ENCODE peak calls at places on chromosomes 13 and 19, in five cellular contexts. One of them, this sample, is unnamed.
A peak's percentile ranks its signal among the peaks of the same experiment; 100 is the strongest.

GRCh38 chr19:46162731-46163130 is 14.7 kb downstream of the IGFL2 start:
- DNase-seq in HCT116: no peak
- DNase-seq in vagina: no peak
- DNase-seq in sigmoid colon: no peak
- DNase-seq in stomach: no peak
- DNase-seq in this sample: peak; percentile 37

GRCh38 chr19:43765109-43765876 is 10.5 kb upstream of the SMG9 start:
- DNase-seq in HCT116: peak; percentile 93
- DNase-seq in vagina: no peak
- DNase-seq in sigmoid colon: peak; percentile 87
- DNase-seq in stomach: peak; percentile 57
- DNase-seq in this sample: no peak

GRCh38 chr13:29754486-29754806 is 96.0 kb downstream of the UBL3 start:
- DNase-seq in HCT116: peak; percentile 22
- DNase-seq in vagina: no peak
- DNase-seq in sigmoid colon: no peak
- DNase-seq in stomach: no peak
- DNase-seq in this sample: no peak

GRCh38 chr13:42891591-42891990 is 100.5 kb downstream of the EPSTI1 start:
- DNase-seq in HCT116: no peak
- DNase-seq in vagina: no peak
- DNase-seq in sigmoid colon: no peak
- DNase-seq in stomach: no peak
- DNase-seq in this sample: no peak

GRCh38 chr19:30444253-30444671 is 72.1 kb downstream of the ZNF536 start:
- DNase-seq in HCT116: no peak
- DNase-seq in vagina: no peak
- DNase-seq in sigmoid colon: no peak
- DNase-seq in stomach: no peak
- DNase-seq in this sample: no peak

GRCh38 chr13:49840266-49840665 is 47.8 kb upstream of the KPNA3 start:
- DNase-seq in HCT116: no peak
- DNase-seq in vagina: no peak
- DNase-seq in sigmoid colon: no peak
- DNase-seq in stomach: no peak
- DNase-seq in this sample: no peak

GRCh38 chr19:55657004-55657747 is 2.3 kb downstream of the U2AF2 start:
- DNase-seq in HCT116: no peak
- DNase-seq in vagina: no peak
- DNase-seq in sigmoid colon: no peak
- DNase-seq in stomach: peak; percentile 65
- DNase-seq in this sample: no peak

GRCh38 chr19:4295972-4296771 is 6.0 kb downstream of the TMIGD2 start:
- DNase-seq in HCT116: no peak
- DNase-seq in vagina: no peak
- DNase-seq in sigmoid colon: no peak
- DNase-seq in stomach: peak; percentile 38
- DNase-seq in this sample: no peak

GRCh38 chr13:79869326-79869725 is 388.4 kb downstream of the NDFIP2 start:
- DNase-seq in HCT116: no peak
- DNase-seq in vagina: no peak
- DNase-seq in sigmoid colon: no peak
- DNase-seq in stomach: no peak
- DNase-seq in this sample: no peak

GRCh38 chr19:55283548-55284393 is at the start of gene BRSK1:
- DNase-seq in HCT116: peak; percentile 26
- DNase-seq in vagina: no peak
- DNase-seq in sigmoid colon: peak; percentile 91
- DNase-seq in stomach: peak; percentile 35
- DNase-seq in this sample: no peak

GRCh38 chr13:29763426-29764180 is 86.8 kb downstream of the UBL3 start:
- DNase-seq in HCT116: no peak
- DNase-seq in vagina: no peak
- DNase-seq in sigmoid colon: no peak
- DNase-seq in stomach: no peak
- DNase-seq in this sample: no peak

GRCh38 chr19:4499855-4500254 is 18.4 kb downstream of the PLIN4 start:
- DNase-seq in HCT116: no peak
- DNase-seq in vagina: no peak
- DNase-seq in sigmoid colon: no peak
- DNase-seq in stomach: no peak
- DNase-seq in this sample: no peak

GRCh38 chr19:5719274-5719960 is 529 bp downstream of the LONP1 start:
- DNase-seq in HCT116: no peak
- DNase-seq in vagina: no peak
- DNase-seq in sigmoid colon: no peak
- DNase-seq in stomach: no peak
- DNase-seq in this sample: no peak

GRCh38 chr19:16623576-16623975 is 4.4 kb downstream of the MED26 start:
- DNase-seq in HCT116: no peak
- DNase-seq in vagina: no peak
- DNase-seq in sigmoid colon: no peak
- DNase-seq in stomach: no peak
- DNase-seq in this sample: no peak

GRCh38 chr19:29162694-29163093 is 50.3 kb downstream of the UQCRFS1 start:
- DNase-seq in HCT116: no peak
- DNase-seq in vagina: no peak
- DNase-seq in sigmoid colon: no peak
- DNase-seq in stomach: no peak
- DNase-seq in this sample: no peak

GRCh38 chr13:34933786-34934185 is 8.3 kb upstream of the NBEA start:
- DNase-seq in HCT116: no peak
- DNase-seq in vagina: no peak
- DNase-seq in sigmoid colon: no peak
- DNase-seq in stomach: no peak
- DNase-seq in this sample: no peak

GRCh38 chr13:67221630-67222226 is 8.4 kb downstream of the PCDH9 start:
- DNase-seq in HCT116: no peak
- DNase-seq in vagina: no peak
- DNase-seq in sigmoid colon: no peak
- DNase-seq in stomach: no peak
- DNase-seq in this sample: no peak

GRCh38 chr19:55097864-55098715 is 19.3 kb downstream of the PPP1R12C start:
- DNase-seq in HCT116: no peak
- DNase-seq in vagina: no peak
- DNase-seq in sigmoid colon: peak; percentile 61
- DNase-seq in stomach: no peak
- DNase-seq in this sample: no peak

GRCh38 chr19:34409189-34410164 is 5.3 kb downstream of the PDCD2L start:
- DNase-seq in HCT116: no peak
- DNase-seq in vagina: no peak
- DNase-seq in sigmoid colon: no peak
- DNase-seq in stomach: no peak
- DNase-seq in this sample: no peak

GRCh38 chr13:71395053-71395452 is 472.0 kb downstream of the DACH1 start:
- DNase-seq in HCT116: no peak
- DNase-seq in vagina: no peak
- DNase-seq in sigmoid colon: no peak
- DNase-seq in stomach: no peak
- DNase-seq in this sample: no peak

GRCh38 chr19:46860846-46861690 is at the start of gene ARHGAP35:
- DNase-seq in HCT116: no peak
- DNase-seq in vagina: no peak
- DNase-seq in sigmoid colon: no peak
- DNase-seq in stomach: no peak
- DNase-seq in this sample: no peak

GRCh38 chr19:3983542-3983914 is 1.7 kb downstream of the EEF2 start:
- DNase-seq in HCT116: no peak
- DNase-seq in vagina: no peak
- DNase-seq in sigmoid colon: no peak
- DNase-seq in stomach: no peak
- DNase-seq in this sample: no peak

GRCh38 chr13:30002577-30002976 is 152.2 kb upstream of the UBL3 start:
- DNase-seq in HCT116: no peak
- DNase-seq in vagina: no peak
- DNase-seq in sigmoid colon: no peak
- DNase-seq in stomach: no peak
- DNase-seq in this sample: no peak

GRCh38 chr13:111337206-111337605 is 16.8 kb downstream of the TEX29 start:
- DNase-seq in HCT116: no peak
- DNase-seq in vagina: peak; percentile 55
- DNase-seq in sigmoid colon: peak; percentile 12
- DNase-seq in stomach: no peak
- DNase-seq in this sample: no peak

GRCh38 chr19:28874742-28875141 is 338.2 kb downstream of the UQCRFS1 start:
- DNase-seq in HCT116: no peak
- DNase-seq in vagina: no peak
- DNase-seq in sigmoid colon: no peak
- DNase-seq in stomach: no peak
- DNase-seq in this sample: no peak

GRCh38 chr19:1438035-1438932 is at the start of gene RPS15:
- DNase-seq in HCT116: peak; percentile 90
- DNase-seq in vagina: no peak
- DNase-seq in sigmoid colon: peak; percentile 97
- DNase-seq in stomach: peak; percentile 96
- DNase-seq in this sample: peak; percentile 98
- TF ChIP-seq CTCF in HCT116: peak; percentile 79
- TF ChIP-seq CTCF in vagina: peak; percentile 87
- TF ChIP-seq CTCF in sigmoid colon: peak; percentile 74
- TF ChIP-seq CTCF in stomach: peak; percentile 96
- TF ChIP-seq CTCF in this sample: peak; percentile 98

GRCh38 chr19:49581007-49581508 is at the start of gene PRRG2:
- DNase-seq in HCT116: peak; percentile 62
- DNase-seq in vagina: no peak
- DNase-seq in sigmoid colon: no peak
- DNase-seq in stomach: peak; percentile 73
- DNase-seq in this sample: no peak

GRCh38 chr19:49579947-49580263 is 451 bp downstream of the NOSIP start:
- DNase-seq in HCT116: no peak
- DNase-seq in vagina: no peak
- DNase-seq in sigmoid colon: no peak
- DNase-seq in stomach: no peak
- DNase-seq in this sample: no peak

GRCh38 chr19:49579193-49579592 is 1.2 kb downstream of the NOSIP start:
- DNase-seq in HCT116: no peak
- DNase-seq in vagina: no peak
- DNase-seq in sigmoid colon: no peak
- DNase-seq in stomach: no peak
- DNase-seq in this sample: no peak

GRCh38 chr19:49583239-49583638 is 2.1 kb downstream of the PRRG2 start:
- DNase-seq in HCT116: no peak
- DNase-seq in vagina: no peak
- DNase-seq in sigmoid colon: no peak
- DNase-seq in stomach: no peak
- DNase-seq in this sample: no peak

GRCh38 chr19:49580264-49581006 is at the start of gene NOSIP:
- DNase-seq in HCT116: peak; percentile 95
- DNase-seq in vagina: no peak
- DNase-seq in sigmoid colon: peak; percentile 98
- DNase-seq in stomach: peak; percentile 97
- DNase-seq in this sample: peak; percentile 99
- TF ChIP-seq POLR2AphosphoS5 in HCT116: peak; percentile 100
- TF ChIP-seq POLR2AphosphoS5 in vagina: peak; percentile 100
- TF ChIP-seq POLR2AphosphoS5 in sigmoid colon: peak; percentile 97
- TF ChIP-seq POLR2AphosphoS5 in stomach: peak; percentile 91
- TF ChIP-seq POLR2AphosphoS5 in this sample: peak; percentile 98

GRCh38 chr19:56838930-56839664 is 1.4 kb downstream of the PEG3 start:
- DNase-seq in HCT116: no peak
- DNase-seq in vagina: no peak
- DNase-seq in sigmoid colon: peak; percentile 100
- DNase-seq in stomach: peak; percentile 69
- DNase-seq in this sample: peak; percentile 98
- TF ChIP-seq CTCF in HCT116: no peak
- TF ChIP-seq CTCF in vagina: no peak
- TF ChIP-seq CTCF in sigmoid colon: no peak
- TF ChIP-seq CTCF in stomach: no peak
- TF ChIP-seq CTCF in this sample: no peak

DNA sequence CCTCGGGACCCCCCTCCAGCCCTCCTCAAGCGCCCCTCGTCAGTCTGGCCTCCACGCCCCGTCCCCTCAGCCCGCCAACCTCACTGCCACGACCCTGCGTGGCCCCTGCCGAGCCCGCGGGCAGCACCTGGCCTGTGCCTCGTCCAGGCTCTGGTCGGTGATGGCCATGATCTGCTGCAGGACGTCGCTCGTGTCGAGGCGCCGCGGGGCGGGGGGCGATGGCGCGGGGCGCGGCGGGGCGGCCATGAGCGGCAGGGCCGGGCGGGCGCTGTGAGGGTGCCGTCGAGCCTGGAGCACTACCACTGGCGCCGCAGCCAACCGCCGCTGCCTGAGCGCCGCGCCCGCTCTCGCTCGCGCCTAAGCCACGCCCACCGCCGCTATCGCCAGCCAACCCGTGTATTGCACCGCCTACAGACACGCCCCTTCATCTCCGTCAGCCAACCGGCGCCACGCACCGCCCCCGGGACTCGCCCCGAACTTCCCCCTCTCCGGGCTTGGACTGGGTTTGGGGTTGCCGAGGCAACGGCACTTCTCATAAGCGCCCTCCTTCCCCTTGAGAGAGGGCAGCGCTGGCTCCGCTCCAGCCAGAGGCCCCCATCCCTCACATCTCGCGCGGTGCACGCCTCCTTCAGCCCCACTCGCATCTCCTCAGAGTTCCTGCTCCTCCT is at the start of gene PBX4:
- DNase-seq in HCT116: peak; percentile 86
- DNase-seq in vagina: no peak
- DNase-seq in sigmoid colon: peak; percentile 89
- DNase-seq in stomach: peak; percentile 97
- DNase-seq in this sample: peak; percentile 96
- TF ChIP-seq POLR2AphosphoS5 in HCT116: peak; percentile 83
- TF ChIP-seq POLR2AphosphoS5 in vagina: no peak
- TF ChIP-seq POLR2AphosphoS5 in sigmoid colon: no peak
- TF ChIP-seq POLR2AphosphoS5 in stomach: no peak
- TF ChIP-seq POLR2AphosphoS5 in this sample: peak; percentile 32

GRCh38 chr13:32175943-32176342 is 139.2 kb downstream of the ZAR1L start:
- DNase-seq in HCT116: no peak
- DNase-seq in vagina: no peak
- DNase-seq in sigmoid colon: no peak
- DNase-seq in stomach: no peak
- DNase-seq in this sample: no peak
- TF ChIP-seq CTCF in HCT116: no peak
- TF ChIP-seq CTCF in vagina: no peak
- TF ChIP-seq CTCF in sigmoid colon: no peak
- TF ChIP-seq CTCF in stomach: no peak
- TF ChIP-seq CTCF in this sample: no peak

This sample was measured in esophagus muscularis mucosa.